ENCODE peak calls at places on chromosomes 5 and 9, in five cellular contexts. O, F, Z, I and G are unnamed samples.

GRCh38 chr9:22682536-22683392 is 236.1 kb downstream of the DMRTA1 start:
- DNase-seq in O (no peak), F (no peak), Z (peak), I (no peak), G (no peak)

GRCh38 chr5:178206166-178207101 is 2.1 kb downstream of the HNRNPAB start:
- DNase-seq in O (no peak), F (no peak), Z (no peak), I (no peak), G (no peak)

GRCh38 chr5:166428264-166428663 is 1863.2 kb upstream of the WWC1 start:
- DNase-seq in O (no peak), F (no peak), Z (no peak), I (no peak), G (no peak)

GRCh38 chr5:34736445-34737119 is 80.5 kb downstream of the RAI14 start:
- DNase-seq in O (no peak), F (no peak), Z (peak), I (peak), G (no peak)

GRCh38 chr5:148984333-148984732 is 78.5 kb downstream of the SH3TC2 start:
- DNase-seq in O (no peak), F (no peak), Z (peak), I (no peak), G (no peak)

GRCh38 chr5:113043491-113043931 is 66.9 kb downstream of the DCP2 start:
- DNase-seq in O (peak), F (peak), Z (no peak), I (peak), G (no peak)

GRCh38 chr9:127204771-127205470 is 59.7 kb upstream of the GARNL3 start:
- DNase-seq in O (no peak), F (peak), Z (peak), I (peak), G (no peak)

GRCh38 chr9:70043689-70044449 is at the start of gene MAMDC2:
- DNase-seq in O (peak), F (no peak), Z (no peak), I (no peak), G (no peak)

GRCh38 chr9:95206143-95206542 is 111.4 kb downstream of the FANCC start:
- DNase-seq in O (no peak), F (no peak), Z (no peak), I (no peak), G (no peak)

GRCh38 chr5:173523388-173523787 is 93.1 kb downstream of the BOD1 start:
- DNase-seq in O (no peak), F (no peak), Z (no peak), I (no peak), G (no peak)

GRCh38 chr9:33170464-33171156 is 3.5 kb upstream of the B4GALT1 start:
- DNase-seq in O (no peak), F (no peak), Z (peak), I (no peak), G (no peak)

GRCh38 chr5:148455055-148455675 is 71.4 kb downstream of the FBXO38 start:
- DNase-seq in O (no peak), F (no peak), Z (no peak), I (no peak), G (no peak)

GRCh38 chr9:130936285-130937117 is 2.5 kb downstream of the FIBCD1 start:
- DNase-seq in O (peak), F (no peak), Z (peak), I (peak), G (no peak)

GRCh38 chr5:109650451-109650850 is 39.3 kb upstream of the MAN2A1 start:
- DNase-seq in O (no peak), F (no peak), Z (no peak), I (no peak), G (no peak)

GRCh38 chr5:131418846-131419245 is 155.0 kb downstream of the CDC42SE2 start:
- DNase-seq in O (no peak), F (no peak), Z (no peak), I (no peak), G (no peak)

GRCh38 chr5:84248013-84248412 is 136.7 kb downstream of the EDIL3 start:
- DNase-seq in O (no peak), F (no peak), Z (peak), I (no peak), G (no peak)

GRCh38 chr5:132387649-132388117 is 18.2 kb downstream of the SLC22A5 start:
- DNase-seq in O (no peak), F (peak), Z (peak), I (no peak), G (no peak)

GRCh38 chr9:35917261-35917660 is 8.0 kb downstream of the SPAAR start:
- DNase-seq in O (no peak), F (no peak), Z (no peak), I (no peak), G (no peak)

GRCh38 chr9:69213647-69214046 is 39.6 kb downstream of the TJP2 start:
- DNase-seq in O (no peak), F (no peak), Z (no peak), I (no peak), G (no peak)

DNA sequence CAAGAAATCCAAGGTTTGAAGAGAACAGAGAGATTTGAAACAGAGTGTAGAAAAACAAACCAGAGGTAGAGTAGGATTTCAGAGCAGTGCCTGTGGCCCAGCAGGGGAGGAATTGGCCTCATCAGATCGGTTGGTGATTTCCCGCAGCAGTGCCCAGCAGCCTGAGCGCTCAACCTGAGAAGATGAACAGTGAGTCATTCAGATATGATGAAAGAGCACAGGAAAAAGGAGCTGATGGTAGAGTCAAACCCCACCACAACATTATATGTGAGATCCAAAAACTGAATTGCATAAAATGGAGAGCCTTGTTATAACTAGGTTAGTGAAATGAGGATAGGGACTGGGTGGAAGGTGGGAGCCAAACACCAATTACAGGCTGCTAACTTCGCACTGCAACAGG is 248.9 kb downstream of the PIK3R1 start:
- DNase-seq in O (no peak), F (peak), Z (no peak), I (no peak), G (no peak)
- TF ChIP-seq CHD2 in O (no peak), F (no peak), Z (no peak), I (no peak), G (no peak)

GRCh38 chr9:37464426-37465248 is 613 bp downstream of the ZBTB5 start:
- DNase-seq in O (peak), F (peak), Z (no peak), I (no peak), G (peak)
- TF ChIP-seq KDM1A in O (no peak), F (no peak), Z (no peak), I (no peak), G (no peak)

GRCh38 chr9:34518110-34518616 is 4.6 kb downstream of the ENHO start:
- DNase-seq in O (no peak), F (no peak), Z (no peak), I (no peak), G (no peak)
- TF ChIP-seq CHD2 in O (no peak), F (no peak), Z (no peak), I (no peak), G (no peak)

DNA sequence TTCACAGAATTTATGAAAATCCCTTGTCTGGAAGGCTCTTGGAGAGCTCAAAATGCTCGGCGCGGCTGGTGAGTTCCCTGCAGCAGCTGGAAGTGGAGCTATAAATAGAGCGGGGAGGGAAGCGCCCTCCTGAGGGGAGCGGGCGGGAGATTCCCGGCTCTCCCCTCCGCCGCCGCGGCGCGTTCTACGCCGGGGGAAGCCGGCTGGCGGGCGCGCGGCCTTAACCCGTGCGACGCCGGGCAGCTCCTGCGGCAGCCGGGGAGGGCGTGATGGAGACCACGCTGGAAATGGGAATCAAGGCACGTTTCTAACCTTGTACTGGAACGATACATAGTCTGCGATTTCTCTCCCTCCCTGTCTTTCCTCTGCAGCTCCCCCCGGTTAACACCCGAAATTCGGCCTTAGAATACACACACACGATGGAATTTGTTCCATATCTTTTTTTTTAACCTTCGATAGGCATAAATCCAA is 306.5 kb upstream of the KCNN2 start:
- DNase-seq in O (peak), F (no peak), Z (peak), I (no peak), G (no peak)
- TF ChIP-seq KDM1A in O (no peak), F (no peak), Z (no peak), I (no peak), G (no peak)

GRCh38 chr9:129801504-129801903 is 1.5 kb upstream of the TOR1B start:
- DNase-seq in O (no peak), F (no peak), Z (no peak), I (no peak), G (no peak)
- TF ChIP-seq CHD2 in O (no peak), F (no peak), Z (no peak), I (no peak), G (no peak)